ENCODE peak calls at places on chromosomes 12 and 14, in eight cellular contexts. I is uterus; T is pancreas; K is prostate gland; C is CD8-positive, alpha-beta memory T cell; O is caudate nucleus; G is IMR-90; H is cardiac muscle cell. Y is an unnamed sample.

GRCh38 chr14:67393689-67394088 is 18.3 kb downstream of the PLEK2 start:
- DNase-seq in I (no peak), T (no peak), K (peak), C (no peak), O (no peak), G (no peak), H (no peak), Y (no peak)

GRCh38 chr14:21072102-21072501 is 2.0 kb downstream of the ARHGEF40 start:
- DNase-seq in I (no peak), T (no peak), K (no peak), C (no peak), O (no peak), G (peak), H (no peak), Y (no peak)

GRCh38 chr12:73656375-73656774 is 881.3 kb upstream of the ATXN7L3B start:
- DNase-seq in I (no peak), T (no peak), K (no peak), C (no peak), O (no peak), G (no peak), H (no peak), Y (no peak)

GRCh38 chr12:102462803-102463499 is 17.4 kb downstream of the IGF1 start:
- DNase-seq in I (no peak), T (no peak), K (no peak), C (no peak), O (no peak), G (peak), H (no peak), Y (no peak)

GRCh38 chr12:121576851-121577391 is 3.9 kb downstream of the KDM2B start:
- DNase-seq in I (peak), T (no peak), K (no peak), C (no peak), O (no peak), G (peak), H (no peak), Y (no peak)

GRCh38 chr14:102898776-102899515 is 23.5 kb upstream of the AMN start:
- DNase-seq in I (no peak), T (no peak), K (no peak), C (no peak), O (no peak), G (no peak), H (no peak), Y (no peak)

GRCh38 chr14:96062010-96062409 is 22.8 kb downstream of the C14orf132 start:
- DNase-seq in I (no peak), T (no peak), K (no peak), C (no peak), O (no peak), G (no peak), H (no peak), Y (no peak)

GRCh38 chr12:108620236-108620879 is 13.3 kb downstream of the SELPLG start:
- DNase-seq in I (no peak), T (no peak), K (no peak), C (no peak), O (no peak), G (peak), H (no peak), Y (no peak)

GRCh38 chr12:123807670-123808069 is 45.6 kb downstream of the DNAH10 start:
- DNase-seq in I (no peak), T (no peak), K (no peak), C (no peak), O (no peak), G (no peak), H (peak), Y (peak)

GRCh38 chr14:90419200-90419599 is 22.4 kb downstream of the CALM1 start:
- DNase-seq in I (peak), T (peak), K (peak), C (no peak), O (peak), G (peak), H (no peak), Y (no peak)

GRCh38 chr12:106098691-106099200 is 40.0 kb downstream of the NUAK1 start:
- DNase-seq in I (no peak), T (no peak), K (no peak), C (no peak), O (no peak), G (no peak), H (no peak), Y (no peak)

GRCh38 chr14:64303471-64303917 is 9.3 kb upstream of the ESR2 start:
- DNase-seq in I (no peak), T (no peak), K (no peak), C (no peak), O (no peak), G (peak), H (peak), Y (no peak)

GRCh38 chr12:6167327-6168280 is 32.6 kb upstream of the CD9 start:
- DNase-seq in I (peak), T (no peak), K (no peak), C (peak), O (no peak), G (peak), H (no peak), Y (no peak)

GRCh38 chr12:124236651-124237050 is 58.2 kb upstream of the RFLNA start:
- DNase-seq in I (no peak), T (no peak), K (no peak), C (no peak), O (no peak), G (peak), H (no peak), Y (no peak)

GRCh38 chr14:99035712-99036593 is 236.0 kb downstream of the BCL11B start:
- DNase-seq in I (peak), T (peak), K (peak), C (no peak), O (no peak), G (peak), H (peak), Y (peak)

GRCh38 chr12:91180577-91180976 is 2.0 kb downstream of the DCN start:
- DNase-seq in I (no peak), T (no peak), K (no peak), C (no peak), O (no peak), G (peak), H (no peak), Y (no peak)

GRCh38 chr12:43842259-43842658 is 6.4 kb downstream of the TMEM117 start:
- DNase-seq in I (no peak), T (no peak), K (no peak), C (no peak), O (no peak), G (no peak), H (no peak), Y (no peak)

GRCh38 chr12:12715459-12716150 is 1.6 kb upstream of the CDKN1B start:
- DNase-seq in I (no peak), T (no peak), K (no peak), C (peak), O (no peak), G (no peak), H (no peak), Y (peak)

GRCh38 chr12:52627395-52628110 is 9.2 kb upstream of the KRT73 start:
- DNase-seq in I (no peak), T (no peak), K (no peak), C (no peak), O (no peak), G (no peak), H (no peak), Y (no peak)

GRCh38 chr12:56749364-56749763 is 2.8 kb downstream of the PRIM1 start:
- DNase-seq in I (no peak), T (no peak), K (no peak), C (no peak), O (no peak), G (no peak), H (no peak), Y (no peak)

GRCh38 chr12:26845057-26845666 is 12.2 kb upstream of the ITPR2 start:
- DNase-seq in I (peak), T (peak), K (no peak), C (no peak), O (no peak), G (peak), H (peak), Y (no peak)

GRCh38 chr12:119649202-119649808 is 18.6 kb upstream of the PRKAB1 start:
- DNase-seq in I (no peak), T (no peak), K (no peak), C (no peak), O (no peak), G (no peak), H (peak), Y (no peak)

GRCh38 chr12:4439736-4440135 is 5.9 kb downstream of the FGF6 start:
- DNase-seq in I (no peak), T (no peak), K (no peak), C (no peak), O (no peak), G (no peak), H (no peak), Y (no peak)

GRCh38 chr12:47088021-47088944 is 8.5 kb upstream of the AMIGO2 start:
- DNase-seq in I (peak), T (no peak), K (peak), C (no peak), O (no peak), G (peak), H (peak), Y (no peak)

GRCh38 chr14:24436355-24437019 is 6.1 kb downstream of the SDR39U1 start:
- DNase-seq in I (no peak), T (peak), K (no peak), C (peak), O (peak), G (peak), H (peak), Y (no peak)

GRCh38 chr14:71355324-71356201 is 448.3 kb downstream of the PCNX1 start:
- DNase-seq in I (peak), T (peak), K (peak), C (no peak), O (no peak), G (peak), H (peak), Y (no peak)

GRCh38 chr12:27515671-27516070 is 8.3 kb upstream of the PPFIBP1 start:
- DNase-seq in I (no peak), T (no peak), K (no peak), C (no peak), O (no peak), G (no peak), H (no peak), Y (no peak)

GRCh38 chr12:52907092-52907810 is 2.4 kb upstream of the KRT8 start:
- DNase-seq in I (peak), T (peak), K (peak), C (no peak), O (no peak), G (no peak), H (peak), Y (no peak)

GRCh38 chr12:106147956-106148355 is 9.2 kb upstream of the NUAK1 start:
- DNase-seq in I (no peak), T (peak), K (peak), C (no peak), O (peak), G (no peak), H (peak), Y (peak)

GRCh38 chr12:22569253-22569652 is 24.9 kb upstream of the C2CD5 start:
- DNase-seq in I (no peak), T (no peak), K (no peak), C (no peak), O (no peak), G (no peak), H (no peak), Y (no peak)

GRCh38 chr14:74290415-74290814 is 12.3 kb downstream of the ABCD4 start:
- DNase-seq in I (no peak), T (no peak), K (no peak), C (no peak), O (no peak), G (peak), H (no peak), Y (no peak)

GRCh38 chr14:52391866-52392600 is 77.9 kb downstream of the PTGER2 start:
- DNase-seq in I (no peak), T (no peak), K (no peak), C (no peak), O (no peak), G (peak), H (no peak), Y (no peak)

GRCh38 chr12:80692114-80692513 is 15.3 kb upstream of the MYF6 start:
- DNase-seq in I (no peak), T (no peak), K (no peak), C (no peak), O (no peak), G (no peak), H (no peak), Y (peak)

GRCh38 chr12:124603143-124603542 is 35.7 kb upstream of the NCOR2 start:
- DNase-seq in I (no peak), T (no peak), K (no peak), C (no peak), O (no peak), G (no peak), H (no peak), Y (no peak)

GRCh38 chr12:124610629-124611558 is 43.5 kb upstream of the NCOR2 start:
- DNase-seq in I (no peak), T (no peak), K (no peak), C (no peak), O (no peak), G (no peak), H (no peak), Y (no peak)

GRCh38 chr12:50537538-50537919 is 32.7 kb downstream of the DIP2B start:
- DNase-seq in I (no peak), T (no peak), K (no peak), C (no peak), O (no peak), G (peak), H (no peak), Y (no peak)

GRCh38 chr12:25186788-25187397 is 8.1 kb downstream of the DNAI7 start:
- DNase-seq in I (no peak), T (no peak), K (no peak), C (no peak), O (no peak), G (peak), H (no peak), Y (no peak)

GRCh38 chr14:24847568-24847967 is 202.4 kb downstream of the STXBP6 start:
- DNase-seq in I (no peak), T (no peak), K (no peak), C (no peak), O (no peak), G (no peak), H (no peak), Y (no peak)

DNA sequence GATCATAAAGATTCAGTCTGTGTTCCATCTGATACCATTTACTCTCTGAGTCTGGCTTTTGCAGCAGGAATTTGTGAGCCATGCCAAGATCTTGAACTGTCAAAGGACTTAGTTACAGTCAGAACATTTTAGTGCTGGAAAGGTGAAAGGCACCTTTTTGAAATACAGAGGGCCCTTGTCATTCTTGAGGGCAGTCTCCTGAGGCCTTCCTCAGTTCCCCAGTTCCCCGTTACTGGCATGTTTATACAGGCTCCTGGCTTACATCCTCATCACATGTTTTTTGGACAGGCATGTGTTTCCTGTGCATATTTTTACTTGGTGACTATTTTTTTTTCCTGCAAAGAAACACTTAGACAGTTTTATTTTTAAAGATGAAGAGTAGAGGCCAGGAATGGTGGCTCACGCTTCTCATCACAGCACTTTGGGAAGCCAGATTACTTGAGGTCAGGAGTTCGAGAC is 21.0 kb downstream of the CFAP54 start:
- DNase-seq in I (peak), T (no peak), K (no peak), C (no peak), O (no peak), G (peak), H (no peak), Y (no peak)
- H3K27ac ChIP-seq in I (peak), T (no peak), K (no peak), C (no peak), O (no peak), G (no peak), H (no peak), Y (no peak)

GRCh38 chr12:8108808-8109398 is 14.5 kb upstream of the CLEC4A start:
- DNase-seq in I (peak), T (peak), K (peak), C (peak), O (peak), G (peak), H (peak), Y (peak)
- H3K27ac ChIP-seq in I (no peak), T (no peak), K (no peak), C (no peak), O (no peak), G (no peak), H (no peak), Y (no peak)

GRCh38 chr12:114976361-114976760 is 292.4 kb upstream of the TBX3 start:
- DNase-seq in I (no peak), T (no peak), K (no peak), C (no peak), O (no peak), G (no peak), H (no peak), Y (no peak)
- H3K27ac ChIP-seq in I (no peak), T (no peak), K (no peak), C (no peak), O (no peak), G (no peak), H (no peak), Y (no peak)

DNA sequence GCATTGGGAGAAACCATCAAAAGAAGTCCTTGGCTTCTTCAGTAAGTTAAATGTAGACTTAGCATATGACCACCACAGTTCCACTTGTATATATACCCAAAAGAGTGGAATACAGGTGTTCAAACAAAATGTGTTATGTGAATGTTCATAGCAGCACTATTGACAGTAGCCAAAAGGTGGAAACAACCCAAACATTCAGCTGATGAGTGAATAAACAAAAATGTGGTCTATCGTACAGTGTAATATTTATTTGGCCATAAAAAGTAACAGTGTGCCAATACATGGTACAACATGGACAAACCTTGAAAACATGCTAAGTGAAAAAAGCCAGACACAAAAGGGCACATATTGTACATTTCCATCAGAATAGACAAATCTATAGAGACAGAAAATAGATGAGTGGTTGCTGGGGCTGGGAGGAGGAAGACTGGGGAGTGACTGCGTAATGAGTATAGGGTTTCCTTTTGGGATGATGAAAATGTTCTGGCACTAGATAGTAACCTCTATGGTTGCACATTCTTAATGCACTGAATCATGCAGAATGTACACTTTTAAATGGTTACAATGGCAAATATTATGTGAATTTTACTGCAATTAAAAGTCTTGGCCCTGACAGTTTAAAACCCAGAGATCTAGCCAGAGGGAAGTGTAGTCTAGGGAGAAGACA is 5.5 kb downstream of the ERP29 start:
- DNase-seq in I (no peak), T (no peak), K (no peak), C (no peak), O (no peak), G (peak), H (no peak), Y (no peak)
- H3K27ac ChIP-seq in I (no peak), T (no peak), K (peak), C (no peak), O (no peak), G (peak), H (no peak), Y (no peak)

Y was measured in substantia nigra.